ENCODE peak calls at places on chromosomes 1 and 21, in four cellular contexts. Q is T47D, M is renal cortical epithelial cell, A is body of pancreas. X is an unnamed sample.

GRCh38 chr1:202162049-202162417 is 1.6 kb upstream of the PTPN7 start:
- DNase-seq in Q (no peak), M (no peak), A (no peak), X (no peak)

GRCh38 chr1:206674745-206675175 is 9.9 kb upstream of the MAPKAPK2 start:
- DNase-seq in Q (no peak), M (peak; percentile 97), A (peak; percentile 50), X (peak; percentile 38)

GRCh38 chr21:35273331-35273730 is 224.2 kb upstream of the RUNX1 start:
- DNase-seq in Q (peak; percentile 18), M (no peak), A (no peak), X (no peak)

GRCh38 chr1:150551784-150552691 is 2.8 kb downstream of the ADAMTSL4 start:
- DNase-seq in Q (no peak), M (peak; percentile 86), A (no peak), X (no peak)

GRCh38 chr1:13605159-13605558 is 21.5 kb downstream of the PDPN start:
- DNase-seq in Q (no peak), M (peak; percentile 12), A (no peak), X (no peak)

GRCh38 chr1:161943713-161944112 is 80.0 kb downstream of the OLFML2B start:
- DNase-seq in Q (no peak), M (no peak), A (no peak), X (no peak)

GRCh38 chr1:170676628-170677027 is 12.7 kb downstream of the PRRX1 start:
- DNase-seq in Q (no peak), M (no peak), A (no peak), X (no peak)

GRCh38 chr21:32136546-32136945 is 142.3 kb downstream of the MIS18A start:
- DNase-seq in Q (no peak), M (no peak), A (no peak), X (peak; percentile 49)

GRCh38 chr1:154940880-154941228 is 4.3 kb upstream of the PMVK start:
- DNase-seq in Q (no peak), M (no peak), A (no peak), X (no peak)

GRCh38 chr1:205043866-205044265 is 854 bp downstream of the CNTN2 start:
- DNase-seq in Q (no peak), M (no peak), A (no peak), X (no peak)

GRCh38 chr1:26546819-26547218 is 17.3 kb downstream of the RPS6KA1 start:
- DNase-seq in Q (no peak), M (no peak), A (no peak), X (no peak)

GRCh38 chr21:15065381-15066230 is 806 bp upstream of the NRIP1 start:
- DNase-seq in Q (peak; percentile 66), M (peak; percentile 63), A (peak; percentile 80), X (no peak)

GRCh38 chr1:7534061-7534825 is 236.9 kb upstream of the VAMP3 start:
- DNase-seq in Q (no peak), M (peak; percentile 43), A (no peak), X (no peak)

GRCh38 chr1:157262891-157263290 is 124.7 kb upstream of the ETV3 start:
- DNase-seq in Q (no peak), M (no peak), A (no peak), X (no peak)

GRCh38 chr1:29122662-29122986 is 1.1 kb downstream of the TMEM200B start:
- DNase-seq in Q (no peak), M (no peak), A (no peak), X (no peak)

GRCh38 chr1:4027492-4028138 is 127.5 kb upstream of the C1orf174 start:
- DNase-seq in Q (no peak), M (no peak), A (no peak), X (no peak)

GRCh38 chr1:160836981-160837557 is 25.6 kb downstream of the CD244 start:
- DNase-seq in Q (no peak), M (no peak), A (no peak), X (no peak)

GRCh38 chr1:77557053-77557452 is 125.4 kb downstream of the ZZZ3 start:
- DNase-seq in Q (no peak), M (no peak), A (no peak), X (no peak)

GRCh38 chr1:230136453-230137327 is 69.7 kb downstream of the GALNT2 start:
- DNase-seq in Q (no peak), M (no peak), A (no peak), X (no peak)

GRCh38 chr1:20640183-20640597 is 6.9 kb downstream of the PINK1 start:
- DNase-seq in Q (peak; percentile 39), M (peak; percentile 33), A (peak; percentile 54), X (peak; percentile 33)

GRCh38 chr1:108049083-108049819 is 84.3 kb upstream of the VAV3 start:
- DNase-seq in Q (no peak), M (peak; percentile 94), A (no peak), X (no peak)

X was measured in NCI-H460.